ENCODE peak calls at places on chromosomes 12 and 14, in ten cellular contexts. P is suprapubic skin; F is left ventricle myocardium inferior; G is body of pancreas; Y is tibial artery; S is effector memory CD4-positive, alpha-beta T cell; Z is stomach; V is uterus; L is pancreas; K is mucosa of descending colon. Q is an unnamed sample.

GRCh38 chr14:93857500-93857899 is 69.2 kb upstream of the PRIMA1 start:
- DNase-seq in P (no peak), L (no peak), S (no peak), V (no peak), G (no peak), Z (no peak), F (no peak), Y (no peak), K (no peak), Q (no peak)

GRCh38 chr14:95482967-95483842 is 33.2 kb downstream of the SYNE3 start:
- DNase-seq in Y (peak; percentile 93), S (no peak), V (peak; percentile 86), G (peak; percentile 82), K (peak; percentile 71), F (peak; percentile 79), L (peak; percentile 14), P (peak; percentile 90), Z (peak; percentile 67), Q (no peak)

GRCh38 chr12:79085106-79085682 is 220.6 kb downstream of the SYT1 start:
- DNase-seq in S (no peak), V (no peak), F (no peak), L (no peak), K (no peak), P (no peak), G (no peak), Y (no peak), Z (no peak), Q (no peak)

GRCh38 chr12:123894823-123895338 is 77.8 kb downstream of the CCDC92 start:
- DNase-seq in K (no peak), V (no peak), Y (no peak), G (no peak), F (no peak), Z (no peak), L (no peak), S (no peak), P (no peak), Q (no peak)

GRCh38 chr12:114512351-114512750 is 106.4 kb upstream of the TBX5 start:
- DNase-seq in V (no peak), Y (no peak), F (no peak), P (no peak), L (no peak), Z (no peak), S (no peak), G (no peak), K (no peak), Q (no peak)

GRCh38 chr14:55097894-55098560 is 31.0 kb upstream of the LGALS3 start:
- DNase-seq in V (no peak), G (no peak), Z (peak; percentile 53), F (no peak), P (peak; percentile 69), L (no peak), K (no peak), S (no peak), Y (no peak), Q (peak; percentile 30)

GRCh38 chr14:50955373-50956043 is 11.2 kb upstream of the PYGL start:
- DNase-seq in Z (no peak), L (no peak), G (peak; percentile 22), V (peak; percentile 67), S (no peak), Y (no peak), K (peak; percentile 66), P (peak; percentile 74), F (peak; percentile 43), Q (no peak)

GRCh38 chr14:33309081-33309480 is 370.4 kb downstream of the NPAS3 start:
- DNase-seq in Y (no peak), P (no peak), K (no peak), Z (no peak), G (no peak), V (no peak), F (no peak), S (no peak), L (no peak), Q (no peak)

GRCh38 chr12:111410229-111411186 is 4.8 kb downstream of the SH2B3 start:
- DNase-seq in G (no peak), F (peak; percentile 44), Z (no peak), K (no peak), V (no peak), S (no peak), Y (no peak), P (no peak), L (no peak), Q (no peak)

GRCh38 chr14:55707365-55707804 is 127.4 kb downstream of the KTN1 start:
- DNase-seq in P (no peak), K (no peak), L (no peak), G (no peak), Y (no peak), V (no peak), Z (no peak), S (no peak), F (no peak), Q (no peak)

GRCh38 chr12:112252184-112252583 is 126.8 kb downstream of the TRAFD1 start:
- DNase-seq in S (no peak), Z (peak; percentile 61), Y (no peak), L (peak; percentile 16), K (no peak), V (no peak), F (no peak), P (no peak), G (peak; percentile 76), Q (no peak)

GRCh38 chr12:39372929-39373328 is 70.0 kb downstream of the KIF21A start:
- DNase-seq in K (no peak), F (no peak), S (no peak), L (no peak), P (no peak), V (no peak), G (no peak), Y (no peak), Z (no peak), Q (peak; percentile 71)

GRCh38 chr14:55892906-55893305 is 225.3 kb upstream of the PELI2 start:
- DNase-seq in Y (no peak), Z (no peak), K (no peak), L (no peak), V (no peak), G (no peak), P (no peak), S (no peak), F (no peak), Q (no peak)

GRCh38 chr14:35134329-35135123 is 12.2 kb downstream of the PRORP start:
- DNase-seq in F (no peak), K (no peak), P (no peak), V (no peak), G (no peak), S (no peak), L (no peak), Z (no peak), Y (no peak), Q (no peak)

GRCh38 chr12:75933136-75933535 is 98.4 kb downstream of the PHLDA1 start:
- DNase-seq in K (no peak), Y (no peak), F (no peak), Z (no peak), V (no peak), P (no peak), S (no peak), L (no peak), G (no peak), Q (no peak)

GRCh38 chr12:12379831-12380730 is 23.2 kb downstream of the BORCS5 start:
- DNase-seq in S (peak; percentile 24), Z (no peak), L (no peak), Y (no peak), F (no peak), V (no peak), G (no peak), P (no peak), K (no peak), Q (no peak)

GRCh38 chr14:84591827-84592540 is 938.0 kb upstream of the FLRT2 start:
- DNase-seq in K (no peak), F (no peak), G (peak; percentile 62), Y (no peak), Z (no peak), P (no peak), V (no peak), S (no peak), L (peak; percentile 29), Q (no peak)

GRCh38 chr12:123363743-123364531 is 710 bp downstream of the SBNO1 start:
- DNase-seq in P (peak; percentile 77), K (peak; percentile 59), L (no peak), G (peak; percentile 24), Y (peak; percentile 69), Z (peak; percentile 27), F (peak; percentile 29), V (peak; percentile 32), S (peak; percentile 24), Q (peak; percentile 12)

GRCh38 chr12:131132118-131132892 is 178.6 kb downstream of the ADGRD1 start:
- DNase-seq in G (peak; percentile 48), Y (peak; percentile 66), P (peak; percentile 78), F (peak; percentile 70), V (peak; percentile 81), S (peak; percentile 52), K (peak; percentile 77), Z (peak; percentile 64), L (peak; percentile 21), Q (peak; percentile 37)
- H3K4me3 ChIP-seq in G (no peak overlapping the region), Y (no peak overlapping the region), P (no peak overlapping the region), F (no peak overlapping the region), V (no peak overlapping the region), S (no peak overlapping the region), K (no peak overlapping the region), Z (no peak overlapping the region), L (no peak overlapping the region), Q (no peak overlapping the region)

DNA sequence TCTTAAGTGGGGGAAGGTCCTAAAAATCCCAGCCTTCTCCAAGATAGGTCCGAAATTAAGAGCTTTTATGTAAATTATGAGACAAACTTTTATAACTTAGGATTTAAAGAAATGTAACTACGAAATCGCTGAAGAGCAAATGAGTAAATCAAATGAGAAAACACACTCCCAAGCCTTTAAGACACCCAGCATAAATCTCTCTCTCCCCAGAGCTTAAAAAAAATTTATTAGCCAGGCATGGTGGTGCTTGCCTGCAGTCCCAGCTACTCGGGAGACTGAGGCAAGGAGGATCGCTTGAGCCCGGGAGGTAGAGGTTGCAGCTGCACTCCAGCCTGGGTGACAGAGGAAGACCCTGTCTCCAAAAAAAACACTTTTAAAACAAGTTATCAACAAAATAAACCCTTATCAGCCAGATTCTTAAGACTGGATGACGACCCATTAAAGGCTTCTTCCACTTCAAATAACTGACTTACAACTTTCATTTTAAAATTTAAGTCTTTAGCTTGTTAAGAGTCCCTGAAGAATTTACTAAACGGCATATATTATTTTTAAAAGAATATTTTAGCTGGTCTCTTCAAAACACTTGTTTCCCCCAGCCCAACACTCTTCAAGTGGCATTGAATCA is 3.2 kb downstream of the PTGES3 start:
- DNase-seq in G (no peak), Y (no peak), P (peak; percentile 39), V (no peak), Z (peak; percentile 8), K (no peak), S (no peak), L (no peak), F (no peak), Q (peak; percentile 27)
- H3K4me1 ChIP-seq in G (peaks cover 52% of the 10 kb centered on the region), Y (no peaks in the 10 kb centered on the region), P (peaks cover 54% of the 10 kb centered on the region), V (no peaks in the 10 kb centered on the region), Z (peaks cover 18% of the 10 kb centered on the region), K (peaks cover 45% of the 10 kb centered on the region), S (peaks cover 39% of the 10 kb centered on the region), L (peaks cover 8% of the 10 kb centered on the region), F (peaks cover 92% of the 10 kb centered on the region), Q (peaks cover 6% of the 10 kb centered on the region)

GRCh38 chr12:22048351-22049041 is 2.5 kb downstream of the CMAS start:
- DNase-seq in Z (no peak), S (no peak), F (no peak), L (no peak), P (no peak), V (no peak), Y (no peak), G (no peak), K (no peak), Q (no peak)
- H3K4me3 ChIP-seq in Z (no peak overlapping the region), S (no peak overlapping the region), F (no peak overlapping the region), L (no peak overlapping the region), P (no peak overlapping the region), V (no peak overlapping the region), Y (no peak overlapping the region), G (no peak overlapping the region), K (no peak overlapping the region), Q (no peak overlapping the region)

GRCh38 chr14:60651936-60652673 is 2.8 kb upstream of the SIX1 start:
- DNase-seq in V (no peak), P (no peak), Z (no peak), S (no peak), G (no peak), F (no peak), L (no peak), Y (no peak), K (no peak), Q (no peak)
- H3K4me1 ChIP-seq in V (no peaks in the 10 kb centered on the region), P (peaks cover 74% of the 10 kb centered on the region), Z (peaks cover 42% of the 10 kb centered on the region), S (peaks cover 39% of the 10 kb centered on the region), G (peaks cover 62% of the 10 kb centered on the region), F (peaks cover 69% of the 10 kb centered on the region), L (peaks cover 24% of the 10 kb centered on the region), Y (no peaks in the 10 kb centered on the region), K (peaks cover 36% of the 10 kb centered on the region), Q (no peaks in the 10 kb centered on the region)